ENCODE peak calls at places on chromosomes 6 and 20, in eight cellular contexts. Q, B, V, X, S, R, U and Y are unnamed samples.

GRCh38 chr20:32966881-32967781 is 37.1 kb downstream of the SUN5 start:
- DNase-seq in Q (no peak), V (no peak), X (no peak), B (no peak), U (no peak), R (no peak), S (no peak), Y (peak; percentile 76)

GRCh38 chr6:21390537-21391213 is 202.9 kb upstream of the SOX4 start:
- DNase-seq in V (no peak), X (no peak), U (no peak), Q (no peak), S (no peak), R (no peak), B (no peak), Y (no peak)

GRCh38 chr6:134422426-134423231 is 104.7 kb upstream of the SGK1 start:
- DNase-seq in R (no peak), U (peak; percentile 99), Q (no peak), X (no peak), B (peak; percentile 20), V (no peak), S (peak; percentile 28), Y (peak; percentile 24)

GRCh38 chr6:19279137-19279747 is 557.9 kb upstream of the ID4 start:
- DNase-seq in Q (no peak), S (no peak), V (no peak), R (no peak), X (no peak), B (no peak), U (peak; percentile 40), Y (no peak)

GRCh38 chr20:39532205-39532604 is 570.1 kb downstream of the DHX35 start:
- DNase-seq in S (no peak), Q (no peak), X (no peak), B (no peak), R (no peak), V (no peak), U (no peak), Y (no peak)

GRCh38 chr6:143884161-143884560 is 19.9 kb downstream of the ZC2HC1B start:
- DNase-seq in R (no peak), B (no peak), X (no peak), U (peak; percentile 64), V (no peak), S (no peak), Q (no peak), Y (no peak)

GRCh38 chr6:123655520-123656306 is 19.0 kb upstream of the TRDN start:
- DNase-seq in Q (no peak), X (no peak), U (peak; percentile 38), R (no peak), S (no peak), B (no peak), V (no peak), Y (no peak)

GRCh38 chr20:46036370-46036769 is 7.4 kb downstream of the SLC12A5 start:
- DNase-seq in X (no peak), S (no peak), V (no peak), B (no peak), R (no peak), Q (no peak), U (no peak), Y (no peak)

GRCh38 chr20:24106155-24106800 is 117.7 kb upstream of the GGTLC1 start:
- DNase-seq in Q (no peak), R (no peak), X (no peak), V (no peak), S (no peak), B (no peak), U (no peak), Y (no peak)

GRCh38 chr20:24100370-24101011 is 111.9 kb upstream of the GGTLC1 start:
- DNase-seq in U (peak; percentile 52), Q (no peak), X (peak; percentile 55), B (peak; percentile 70), S (peak; percentile 18), R (peak; percentile 41), V (peak; percentile 28), Y (peak; percentile 64)

GRCh38 chr20:24102749-24103148 is 114.2 kb upstream of the GGTLC1 start:
- DNase-seq in R (no peak), V (no peak), B (no peak), Q (no peak), X (no peak), U (no peak), S (no peak), Y (no peak)

GRCh38 chr20:24098886-24099285 is 110.3 kb upstream of the GGTLC1 start:
- DNase-seq in X (no peak), U (peak; percentile 19), S (no peak), B (no peak), Q (no peak), V (no peak), R (no peak), Y (no peak)

DNA sequence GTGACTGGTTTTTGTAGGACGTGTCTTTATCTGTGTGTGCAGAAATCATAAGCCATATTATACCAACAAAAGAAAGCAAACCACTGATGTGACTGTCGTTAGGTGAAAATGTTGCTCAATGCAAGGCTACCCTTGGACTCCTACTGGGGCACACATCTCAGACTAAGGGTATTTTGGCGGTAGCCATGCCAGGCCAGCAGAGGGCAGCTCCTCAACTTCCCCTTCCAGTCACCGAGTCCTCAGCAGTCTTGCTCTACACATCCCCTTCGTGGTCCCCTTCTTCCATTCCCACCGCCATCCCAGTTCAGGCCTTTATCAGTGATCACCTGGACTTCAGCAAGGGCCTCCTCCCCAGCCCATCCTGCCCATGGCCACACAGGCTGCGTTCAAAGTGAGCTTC is 113.7 kb upstream of the GGTLC1 start:
- DNase-seq in X (no peak), U (peak; percentile 3), R (peak; percentile 15), Q (no peak), S (no peak), V (no peak), B (peak; percentile 35), Y (peak; percentile 28)
- TF ChIP-seq CTCF in X (peak; percentile 51), U (no peak), R (peak; percentile 64), Q (no peak), S (peak; percentile 45), V (peak; percentile 44), B (peak; percentile 60), Y (peak; percentile 58)

GRCh38 chr20:34704177-34705007 is at the start of gene TP53INP2:
- DNase-seq in X (peak; percentile 95), Q (peak; percentile 96), V (peak; percentile 97), R (peak; percentile 88), B (peak; percentile 94), S (peak; percentile 74), U (peak; percentile 88), Y (peak; percentile 93)

GRCh38 chr20:34706912-34707784 is 3.0 kb downstream of the TP53INP2 start:
- DNase-seq in X (no peak), S (no peak), Q (peak; percentile 66), V (no peak), B (peak; percentile 77), R (no peak), U (no peak), Y (no peak)

GRCh38 chr20:34705008-34705382 is 851 bp downstream of the TP53INP2 start:
- DNase-seq in S (no peak), R (peak; percentile 25), B (no peak), V (no peak), Q (no peak), X (no peak), U (no peak), Y (no peak)

GRCh38 chr20:34705383-34706021 is 1.4 kb downstream of the TP53INP2 start:
- DNase-seq in R (no peak), X (no peak), U (peak; percentile 45), Q (peak; percentile 32), B (peak; percentile 73), S (no peak), V (peak; percentile 41), Y (no peak)

DNA sequence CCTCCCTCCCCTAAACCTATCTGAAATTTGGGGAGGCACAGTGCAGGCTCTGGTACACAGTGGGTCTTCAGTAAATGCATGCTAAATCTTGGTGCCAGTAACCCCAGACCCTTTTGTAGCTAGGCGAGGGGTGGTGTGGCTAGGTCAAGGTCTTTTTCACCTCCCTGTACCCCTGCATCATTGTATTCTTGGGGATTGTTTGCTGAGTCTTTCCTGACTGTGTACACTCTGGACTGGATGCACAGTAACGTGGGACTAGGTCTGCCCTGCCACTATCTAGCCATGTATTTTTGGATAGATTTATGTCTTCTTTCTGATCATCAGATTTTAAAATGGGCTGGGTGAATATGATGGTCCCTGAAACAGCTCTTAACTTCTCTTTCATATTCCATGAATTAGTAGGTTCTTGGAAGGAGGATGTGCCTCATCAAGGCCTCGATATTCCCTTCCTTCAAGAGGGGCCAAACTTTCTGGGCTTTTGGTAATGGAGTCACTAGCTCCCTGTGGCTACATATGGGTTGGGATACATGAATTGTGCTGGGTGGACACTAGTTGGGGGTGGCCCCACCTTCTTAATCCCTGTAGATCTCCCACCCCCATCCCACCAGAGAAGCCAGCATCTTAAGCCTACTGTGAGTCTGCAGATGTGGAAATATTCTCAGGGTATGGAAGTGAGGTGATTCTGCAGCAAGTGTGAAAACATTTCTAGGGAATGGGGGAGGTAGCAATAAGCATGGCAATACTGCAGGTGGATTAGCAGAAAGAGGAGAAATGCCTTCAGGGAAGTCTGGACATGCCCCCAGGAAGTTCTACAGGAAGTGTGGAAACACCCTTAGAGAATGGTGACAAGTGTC is 2.1 kb downstream of the TP53INP2 start:
- DNase-seq in B (no peak), Q (no peak), U (no peak), X (no peak), R (no peak), V (no peak), S (no peak), Y (no peak)
- H3K4me3 ChIP-seq in B (peak overlapping the region; percentile 98), Q (peak overlapping the region; percentile 74), U (no peak overlapping the region), X (no peak overlapping the region), R (no peak overlapping the region), V (peak overlapping the region; percentile 79), S (no peak overlapping the region), Y (no peak overlapping the region)

DNA sequence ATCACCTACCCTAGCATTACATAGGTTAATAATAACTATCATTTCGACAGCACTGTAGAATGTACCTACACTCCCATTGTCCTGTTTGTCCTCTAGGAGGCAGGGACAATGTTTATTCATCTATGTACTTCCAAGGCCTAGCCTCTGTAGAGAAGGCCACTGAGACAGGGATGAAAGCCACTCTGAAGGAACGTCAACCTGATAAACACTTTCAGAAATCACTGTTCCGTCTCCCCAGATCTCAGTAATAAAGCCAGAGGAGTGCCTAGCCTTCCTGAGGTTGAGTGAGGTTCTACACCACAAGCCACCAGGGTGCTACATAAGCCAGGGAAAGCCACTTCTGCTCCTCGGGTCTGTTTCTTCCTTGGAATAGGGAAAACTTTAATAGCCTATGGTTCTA is 44.8 kb downstream of the POPDC3 start:
- DNase-seq in V (no peak), Q (peak; percentile 41), B (peak; percentile 47), U (peak; percentile 43), R (no peak), S (no peak), X (peak; percentile 13), Y (no peak)
- TF ChIP-seq CTCF in V (peak; percentile 42), Q (peak; percentile 41), B (peak; percentile 37), U (peak; percentile 22), R (no peak), S (peak; percentile 34), X (peak; percentile 53), Y (no peak)

GRCh38 chr6:109892451-109893435 is 85.4 kb upstream of the GPR6 start:
- DNase-seq in V (no peak), R (no peak), U (peak; percentile 3), Q (no peak), X (no peak), B (no peak), S (peak; percentile 82), Y (no peak)

GRCh38 chr6:109891924-109892323 is 86.2 kb upstream of the GPR6 start:
- DNase-seq in U (no peak), B (no peak), V (no peak), Q (peak; percentile 39), S (no peak), X (no peak), R (no peak), Y (no peak)

GRCh38 chr6:109896333-109896732 is 81.8 kb upstream of the GPR6 start:
- DNase-seq in Q (no peak), S (no peak), V (no peak), B (no peak), R (no peak), X (no peak), U (peak; percentile 48), Y (peak; percentile 6)

GRCh38 chr6:109894181-109894580 is 83.9 kb upstream of the GPR6 start:
- DNase-seq in U (no peak), X (no peak), R (peak; percentile 14), S (no peak), V (no peak), Q (no peak), B (no peak), Y (peak; percentile 2)

DNA sequence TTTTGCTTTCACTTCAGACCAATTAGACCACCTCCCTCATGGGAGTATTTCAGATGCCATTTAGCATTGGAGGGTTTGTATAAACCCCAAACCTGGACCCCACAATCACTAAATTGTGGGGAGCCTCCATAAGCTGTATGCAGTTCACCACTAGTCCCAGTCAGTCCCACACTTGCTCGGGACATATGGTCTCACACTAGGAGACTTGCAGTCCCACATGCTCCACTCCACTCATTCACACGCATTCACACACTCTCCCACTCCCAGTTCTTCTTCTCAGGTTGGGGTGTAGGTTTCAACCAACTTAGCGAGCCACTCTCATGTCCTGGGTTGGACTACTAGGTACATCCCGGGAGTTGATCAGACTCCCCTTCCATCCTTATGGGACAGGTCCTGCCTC is 84.5 kb upstream of the GPR6 start:
- DNase-seq in B (no peak), R (no peak), V (no peak), Q (no peak), U (no peak), S (no peak), X (no peak), Y (no peak)
- H3K4me3 ChIP-seq in B (no peak overlapping the region), R (no peak overlapping the region), V (no peak overlapping the region), Q (no peak overlapping the region), U (no peak overlapping the region), S (no peak overlapping the region), X (no peak overlapping the region), Y (no peak overlapping the region)